ENCODE peak calls at places on chromosomes 7 and 10, in eight cellular contexts. X is naive thymus-derived CD4-positive, alpha-beta T cell; V is iris pigment epithelial cell; K is cardiac septum; E is AG20443; B is H54; R is renal cortical epithelial cell; C is hepatic stellate cell. F is an unnamed sample.

GRCh38 chr10:5640036-5640435 is 26.4 kb downstream of the ASB13 start:
- DNase-seq in X (no peak), V (no peak), K (no peak), E (no peak), B (no peak), R (no peak), C (no peak), F (no peak)

GRCh38 chr10:114523876-114524275 is 119.6 kb upstream of the AFAP1L2 start:
- DNase-seq in X (peak), V (no peak), K (no peak), E (no peak), B (no peak), R (no peak), C (no peak), F (no peak)

GRCh38 chr10:70360215-70360614 is 22.2 kb downstream of the LRRC20 start:
- DNase-seq in X (no peak), V (no peak), K (no peak), E (no peak), B (no peak), R (no peak), C (no peak), F (no peak)

GRCh38 chr7:130875901-130876300 is 141.9 kb upstream of the KLF14 start:
- DNase-seq in X (no peak), V (no peak), K (no peak), E (peak), B (no peak), R (no peak), C (no peak), F (peak)

GRCh38 chr10:2978111-2978510 is 89.2 kb upstream of the PFKP start:
- DNase-seq in X (no peak), V (peak), K (no peak), E (peak), B (no peak), R (peak), C (peak), F (peak)

GRCh38 chr7:130886438-130887135 is 152.6 kb upstream of the KLF14 start:
- DNase-seq in X (no peak), V (no peak), K (no peak), E (no peak), B (no peak), R (no peak), C (no peak), F (peak)

GRCh38 chr10:97975598-97975997 is 54.8 kb downstream of the CRTAC1 start:
- DNase-seq in X (no peak), V (no peak), K (no peak), E (no peak), B (no peak), R (no peak), C (no peak), F (no peak)

GRCh38 chr7:20828947-20829346 is 42.3 kb upstream of the SP8 start:
- DNase-seq in X (no peak), V (no peak), K (no peak), E (no peak), B (no peak), R (peak), C (no peak), F (no peak)

GRCh38 chr7:1696671-1697498 is 26.8 kb downstream of the ELFN1 start:
- DNase-seq in X (no peak), V (no peak), K (peak), E (no peak), B (no peak), R (no peak), C (no peak), F (peak)

GRCh38 chr7:95491634-95492314 is 6.0 kb downstream of the ASB4 start:
- DNase-seq in X (no peak), V (peak), K (no peak), E (no peak), B (no peak), R (peak), C (no peak), F (peak)

GRCh38 chr7:21819048-21819447 is 126.7 kb downstream of the CDCA7L start:
- DNase-seq in X (no peak), V (no peak), K (no peak), E (no peak), B (no peak), R (no peak), C (no peak), F (no peak)

GRCh38 chr7:50677279-50677996 is 105.3 kb downstream of the GRB10 start:
- DNase-seq in X (no peak), V (no peak), K (no peak), E (no peak), B (no peak), R (peak), C (no peak), F (no peak)

GRCh38 chr7:45580053-45580872 is 6.1 kb downstream of the ADCY1 start:
- DNase-seq in X (no peak), V (peak), K (peak), E (peak), B (no peak), R (peak), C (no peak), F (peak)

GRCh38 chr7:47764746-47765145 is 182.8 kb upstream of the TNS3 start:
- DNase-seq in X (no peak), V (no peak), K (no peak), E (no peak), B (no peak), R (no peak), C (no peak), F (no peak)

GRCh38 chr10:119209736-119210355 is 2.5 kb downstream of the GRK5 start:
- DNase-seq in X (no peak), V (peak), K (no peak), E (no peak), B (no peak), R (no peak), C (no peak), F (no peak)

GRCh38 chr7:109964780-109965179 is 1126.1 kb upstream of the LRRN3 start:
- DNase-seq in X (no peak), V (no peak), K (no peak), E (no peak), B (no peak), R (no peak), C (no peak), F (no peak)

GRCh38 chr10:11757820-11758463 is 15.8 kb downstream of the ECHDC3 start:
- DNase-seq in X (peak), V (peak), K (peak), E (peak), B (peak), R (peak), C (peak), F (peak)